ENCODE peak calls at places on chromosomes 13 and 19, in six cellular contexts. B is CD8-positive, alpha-beta memory T cell; M is stomach; H is esophagus squamous epithelium; G is thyroid gland; Y is cardiac fibroblast. N is an unnamed sample.

GRCh38 chr13:36131931-36132297 is 732 bp upstream of the DCLK1 start:
- DNase-seq in B (no peak), M (no peak), H (no peak), G (peak), Y (peak), N (peak)

GRCh38 chr19:16525751-16526481 is 16.3 kb downstream of the CHERP start:
- DNase-seq in B (no peak), M (no peak), H (no peak), G (no peak), Y (no peak), N (no peak)

GRCh38 chr19:2428027-2428690 is 773 bp upstream of the TIMM13 start:
- DNase-seq in B (no peak), M (peak), H (no peak), G (peak), Y (peak), N (no peak)

GRCh38 chr19:38841787-38842438 is 7.9 kb downstream of the HNRNPL start:
- DNase-seq in B (peak), M (no peak), H (no peak), G (no peak), Y (no peak), N (no peak)

GRCh38 chr13:50225188-50226155 is 210.2 kb downstream of the KCNRG start:
- DNase-seq in B (no peak), M (no peak), H (no peak), G (no peak), Y (peak), N (no peak)

GRCh38 chr19:48511321-48511731 is 309 bp downstream of the LMTK3 start:
- DNase-seq in B (no peak), M (no peak), H (no peak), G (no peak), Y (no peak), N (no peak)

GRCh38 chr13:95117092-95117491 is 184.2 kb downstream of the ABCC4 start:
- DNase-seq in B (no peak), M (no peak), H (no peak), G (no peak), Y (no peak), N (no peak)

GRCh38 chr13:63327584-63327983 is 1911.9 kb upstream of the PCDH20 start:
- DNase-seq in B (no peak), M (no peak), H (no peak), G (no peak), Y (no peak), N (no peak)

GRCh38 chr13:72820898-72821279 is 39.0 kb downstream of the PIBF1 start:
- DNase-seq in B (no peak), M (no peak), H (no peak), G (no peak), Y (no peak), N (no peak)

GRCh38 chr13:25783480-25784081 is 268.2 kb downstream of the SHISA2 start:
- DNase-seq in B (no peak), M (no peak), H (no peak), G (no peak), Y (no peak), N (no peak)

GRCh38 chr19:31146546-31147183 is 202.6 kb downstream of the TSHZ3 start:
- DNase-seq in B (no peak), M (no peak), H (no peak), G (no peak), Y (peak), N (no peak)

GRCh38 chr13:48155850-48156249 is 60.9 kb upstream of the MED4 start:
- DNase-seq in B (peak), M (no peak), H (no peak), G (no peak), Y (peak), N (peak)

GRCh38 chr19:56508282-56508778 is 675 bp downstream of the ZNF471 start:
- DNase-seq in B (no peak), M (no peak), H (no peak), G (no peak), Y (no peak), N (no peak)

GRCh38 chr19:45769821-45770191 is 754 bp upstream of the SIX5 start:
- DNase-seq in B (peak), M (peak), H (no peak), G (peak), Y (peak), N (no peak)

GRCh38 chr13:50915562-50915961 is 6.0 kb downstream of the RNASEH2B start:
- DNase-seq in B (no peak), M (no peak), H (no peak), G (no peak), Y (no peak), N (no peak)

GRCh38 chr13:48728226-48728625 is 74.5 kb downstream of the CYSLTR2 start:
- DNase-seq in B (no peak), M (no peak), H (no peak), G (no peak), Y (no peak), N (no peak)

GRCh38 chr13:114042066-114042815 is 68.4 kb upstream of the C13orf46 start:
- DNase-seq in B (no peak), M (no peak), H (no peak), G (no peak), Y (no peak), N (no peak)

GRCh38 chr13:23883255-23883654 is 5.9 kb downstream of the MIPEP start:
- DNase-seq in B (no peak), M (no peak), H (no peak), G (no peak), Y (no peak), N (no peak)

GRCh38 chr19:7153008-7153407 is 83.5 kb downstream of the ZNF557 start:
- DNase-seq in B (no peak), M (no peak), H (no peak), G (no peak), Y (no peak), N (no peak)

GRCh38 chr19:48190288-48191284 is 20.1 kb downstream of the ZSWIM9 start:
- DNase-seq in B (peak), M (peak), H (no peak), G (peak), Y (peak), N (peak)

GRCh38 chr13:26168276-26168814 is 53.8 kb downstream of the RNF6 start:
- DNase-seq in B (no peak), M (no peak), H (no peak), G (no peak), Y (peak), N (no peak)

GRCh38 chr13:41587490-41587889 is 130.1 kb downstream of the RGCC start:
- DNase-seq in B (no peak), M (no peak), H (no peak), G (no peak), Y (no peak), N (no peak)

GRCh38 chr13:27194895-27195764 is 23.5 kb upstream of the USP12 start:
- DNase-seq in B (no peak), M (no peak), H (no peak), G (no peak), Y (peak), N (peak)

GRCh38 chr13:102293723-102294122 is 108.1 kb downstream of the FGF14 start:
- DNase-seq in B (no peak), M (no peak), H (no peak), G (no peak), Y (no peak), N (no peak)

GRCh38 chr19:1068111-1069001 is 1.4 kb downstream of the ARHGAP45 start:
- DNase-seq in B (peak), M (no peak), H (no peak), G (no peak), Y (no peak), N (no peak)

GRCh38 chr13:22014469-22014868 is 343.6 kb downstream of the FGF9 start:
- DNase-seq in B (no peak), M (no peak), H (no peak), G (no peak), Y (no peak), N (no peak)

GRCh38 chr13:40126301-40127085 is 471.0 kb downstream of the COG6 start:
- DNase-seq in B (no peak), M (no peak), H (no peak), G (no peak), Y (no peak), N (no peak)

GRCh38 chr19:37304190-37304883 is 66.6 kb upstream of the ZNF527 start:
- DNase-seq in B (peak), M (no peak), H (no peak), G (peak), Y (peak), N (no peak)

GRCh38 chr19:50719566-50719965 is at the start of gene SHANK1:
- DNase-seq in B (no peak), M (no peak), H (no peak), G (no peak), Y (no peak), N (no peak)

GRCh38 chr19:42487025-42487797 is 41.1 kb downstream of the CEACAM1 start:
- DNase-seq in B (no peak), M (no peak), H (no peak), G (no peak), Y (no peak), N (no peak)

GRCh38 chr13:45119469-45119989 is 781 bp upstream of the GTF2F2 start:
- DNase-seq in B (peak), M (no peak), H (no peak), G (no peak), Y (peak), N (peak)

GRCh38 chr13:98542568-98543379 is 34.1 kb downstream of the STK24 start:
- DNase-seq in B (no peak), M (no peak), H (no peak), G (no peak), Y (no peak), N (no peak)

GRCh38 chr19:51546650-51547396 is 15.4 kb upstream of the SIGLEC6 start:
- DNase-seq in B (no peak), M (no peak), H (no peak), G (no peak), Y (peak), N (no peak)

GRCh38 chr13:35978607-35979316 is 152.4 kb downstream of the DCLK1 start:
- DNase-seq in B (no peak), M (no peak), H (no peak), G (no peak), Y (peak), N (peak)

GRCh38 chr19:4373601-4374441 is 26.5 kb downstream of the SH3GL1 start:
- DNase-seq in B (no peak), M (no peak), H (no peak), G (peak), Y (peak), N (no peak)

GRCh38 chr13:59111711-59112110 is 1052.0 kb downstream of the DIAPH3 start:
- DNase-seq in B (no peak), M (no peak), H (no peak), G (peak), Y (peak), N (peak)

GRCh38 chr19:17867087-17867486 is 4.7 kb upstream of the SLC5A5 start:
- DNase-seq in B (no peak), M (peak), H (no peak), G (peak), Y (no peak), N (no peak)

DNA sequence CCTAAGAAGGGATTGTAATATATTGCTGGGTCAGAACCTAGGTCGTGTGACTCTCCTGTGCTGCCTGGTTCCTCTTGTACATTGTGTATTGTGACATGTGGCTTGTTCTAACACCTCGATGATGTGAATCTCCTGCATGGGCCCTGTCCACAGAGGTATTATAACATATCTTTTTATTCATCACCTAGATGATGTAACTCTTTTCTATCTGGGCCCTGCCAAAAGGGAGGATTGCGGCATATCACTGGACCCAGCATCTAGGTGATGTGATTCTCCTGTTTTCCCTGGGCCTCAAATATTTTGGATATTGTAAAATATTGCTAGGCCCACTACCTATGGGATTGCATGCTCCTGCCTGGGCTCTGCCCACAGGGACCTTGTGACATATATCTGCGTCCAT is 33.4 kb upstream of the ZNF254 start:
- DNase-seq in B (no peak), M (no peak), H (no peak), G (no peak), Y (no peak), N (no peak)
- H3K4me3 ChIP-seq in B (no peak), M (no peak), H (no peak), G (no peak), Y (no peak), N (no peak)

GRCh38 chr19:5950744-5951143 is 27.2 kb downstream of the RANBP3 start:
- DNase-seq in B (no peak), M (no peak), H (no peak), G (no peak), Y (no peak), N (no peak)
- H3K4me3 ChIP-seq in B (peak), M (peak), H (no peak), G (no peak), Y (no peak), N (no peak)

DNA sequence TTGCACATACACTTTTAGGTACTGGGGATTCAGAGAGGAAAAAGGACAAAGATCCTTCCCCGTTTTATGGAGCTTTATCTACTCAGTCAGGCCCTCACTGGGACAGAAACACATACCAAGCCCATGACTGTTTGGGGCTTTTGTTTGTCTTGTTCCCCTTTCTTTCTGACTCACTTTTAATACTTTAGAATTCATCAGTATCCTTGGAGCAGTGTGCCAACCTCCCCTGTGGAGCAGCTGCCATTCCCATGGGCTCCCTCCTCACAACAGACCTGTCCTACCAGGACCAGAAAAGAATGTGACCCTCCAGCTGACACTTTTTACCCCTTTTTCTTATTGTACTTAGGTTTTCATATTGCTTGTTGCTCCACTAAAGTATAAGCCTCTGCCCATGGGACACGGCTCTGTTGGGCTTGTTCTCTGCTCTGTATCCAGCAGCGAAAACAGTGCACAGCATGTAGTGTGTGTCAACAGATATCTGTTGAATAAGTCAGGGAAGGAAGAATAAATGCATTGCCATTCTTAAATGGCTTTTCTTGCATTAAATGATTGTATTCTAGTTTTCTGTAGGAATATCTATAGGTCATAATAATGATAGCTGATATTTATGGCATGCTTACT is 431.1 kb downstream of the EFNB2 start:
- DNase-seq in B (no peak), M (no peak), H (no peak), G (no peak), Y (peak), N (peak)
- H3K4me3 ChIP-seq in B (no peak), M (no peak), H (no peak), G (no peak), Y (no peak), N (no peak)

GRCh38 chr19:19955208-19955607 is 54.5 kb downstream of the ZNF93 start:
- DNase-seq in B (no peak), M (no peak), H (no peak), G (peak), Y (no peak), N (no peak)

DNA sequence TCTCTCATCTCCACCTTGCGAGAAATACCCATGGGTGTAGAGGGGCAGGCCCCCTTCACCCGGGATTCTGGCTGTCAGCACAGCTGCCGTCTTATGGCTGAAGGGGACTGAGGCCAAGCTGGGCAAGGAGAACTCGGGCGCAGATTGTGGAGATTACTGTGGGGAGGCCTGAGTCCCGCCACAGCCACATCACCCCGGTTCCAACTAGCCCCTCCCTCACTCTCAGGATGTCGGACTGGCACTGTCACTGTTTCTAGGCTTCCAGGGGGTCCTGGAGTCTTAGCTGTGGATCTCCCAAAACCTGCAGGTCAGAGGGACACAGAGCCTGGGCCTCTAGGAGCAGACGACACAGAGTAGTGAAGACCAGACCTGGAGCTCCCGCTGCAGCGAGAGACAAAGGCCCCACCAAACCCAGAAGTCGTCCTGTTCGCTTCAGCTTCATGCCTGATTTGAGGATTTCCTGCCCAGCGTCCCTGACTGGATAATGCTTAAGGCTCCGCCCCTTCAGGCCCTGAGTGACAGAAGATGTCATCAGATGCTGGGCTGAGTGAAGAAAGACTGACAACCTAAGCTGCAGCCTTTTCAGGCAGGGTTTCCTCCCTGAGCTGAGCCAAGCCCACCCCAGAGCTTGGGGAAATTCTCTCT is 55.8 kb downstream of the ZNF93 start:
- DNase-seq in B (no peak), M (no peak), H (no peak), G (no peak), Y (no peak), N (no peak)
- H3K4me3 ChIP-seq in B (no peak), M (no peak), H (no peak), G (no peak), Y (no peak), N (no peak)

GRCh38 chr19:54521022-54521859 is 18.6 kb downstream of the LAIR2 start:
- DNase-seq in B (no peak), M (no peak), H (no peak), G (no peak), Y (no peak), N (no peak)

GRCh38 chr19:54525636-54526035 is 23.0 kb downstream of the LAIR2 start:
- DNase-seq in B (no peak), M (no peak), H (no peak), G (no peak), Y (no peak), N (no peak)

GRCh38 chr19:54523403-54523802 is 20.8 kb downstream of the LAIR2 start:
- DNase-seq in B (no peak), M (no peak), H (no peak), G (no peak), Y (peak), N (no peak)

GRCh38 chr19:54518844-54519243 is 16.2 kb downstream of the LAIR2 start:
- DNase-seq in B (no peak), M (no peak), H (no peak), G (no peak), Y (peak), N (no peak)

GRCh38 chr19:54521860-54522513 is 19.4 kb downstream of the LAIR2 start:
- DNase-seq in B (no peak), M (no peak), H (no peak), G (no peak), Y (no peak), N (no peak)
- H3K4me3 ChIP-seq in B (no peak), M (no peak), H (no peak), G (no peak), Y (no peak), N (no peak)

N was measured in astrocyte of the cerebellum.